ENCODE peak calls at places on chromosomes 12 and 14, in five cellular contexts. F, V, E, X and H are unnamed samples.

GRCh38 chr12:107167756-107168155 is 74.4 kb upstream of the CRY1 start:
- DNase-seq in F (no peak), V (peak; percentile 40), E (no peak), X (no peak), H (no peak)

GRCh38 chr14:99724196-99724891 is 40.2 kb downstream of the CYP46A1 start:
- DNase-seq in F (no peak), V (no peak), E (no peak), X (no peak), H (no peak)

GRCh38 chr14:96459851-96460250 is 42.3 kb upstream of the PAPOLA start:
- DNase-seq in F (no peak), V (no peak), E (no peak), X (no peak), H (no peak)

GRCh38 chr14:52000019-52000582 is 10.8 kb downstream of the RTRAF start:
- DNase-seq in F (no peak), V (peak; percentile 35), E (no peak), X (no peak), H (no peak)

GRCh38 chr14:51138353-51139103 is 43.6 kb upstream of the TRIM9 start:
- DNase-seq in F (no peak), V (no peak), E (no peak), X (no peak), H (no peak)

GRCh38 chr14:99317231-99318090 is 45.5 kb upstream of the BCL11B start:
- DNase-seq in F (no peak), V (no peak), E (no peak), X (no peak), H (no peak)

GRCh38 chr12:93059288-93059687 is 130.2 kb upstream of the EEA1 start:
- DNase-seq in F (no peak), V (no peak), E (no peak), X (no peak), H (no peak)

GRCh38 chr12:122187466-122187865 is 4.5 kb downstream of the LRRC43 start:
- DNase-seq in F (no peak), V (no peak), E (no peak), X (no peak), H (no peak)

GRCh38 chr12:123667771-123668170 is 3.1 kb upstream of the TCTN2 start:
- DNase-seq in F (no peak), V (no peak), E (no peak), X (no peak), H (peak; percentile 70)

GRCh38 chr12:55906056-55906455 is 21.6 kb downstream of the PYM1 start:
- DNase-seq in F (no peak), V (peak; percentile 38), E (no peak), X (no peak), H (peak; percentile 76)

GRCh38 chr12:132717531-132718387 is 7.1 kb downstream of the PGAM5 start:
- DNase-seq in F (no peak), V (no peak), E (peak; percentile 88), X (no peak), H (no peak)

GRCh38 chr12:48442191-48442828 is 30.0 kb upstream of the ANP32D start:
- DNase-seq in F (no peak), V (no peak), E (no peak), X (no peak), H (no peak)

GRCh38 chr14:99132821-99133562 is 139.0 kb downstream of the BCL11B start:
- DNase-seq in F (no peak), V (no peak), E (no peak), X (no peak), H (no peak)

GRCh38 chr14:46063872-46064271 is 587.7 kb downstream of the RPL10L start:
- DNase-seq in F (no peak), V (no peak), E (no peak), X (peak; percentile 89), H (no peak)

GRCh38 chr14:24315807-24316596 is 4.7 kb downstream of the LTB4R start:
- DNase-seq in F (no peak), V (no peak), E (no peak), X (peak; percentile 47), H (no peak)

GRCh38 chr14:68231832-68232642 is 412.5 kb downstream of the RAD51B start:
- DNase-seq in F (no peak), V (peak; percentile 46), E (no peak), X (no peak), H (peak; percentile 75)

GRCh38 chr12:103768467-103769123 is 72.4 kb downstream of the NT5DC3 start:
- DNase-seq in F (no peak), V (no peak), E (no peak), X (no peak), H (no peak)

GRCh38 chr12:67827820-67828383 is 161.3 kb upstream of the IFNG-AS1 start:
- DNase-seq in F (peak; percentile 6), V (peak; percentile 91), E (no peak), X (no peak), H (peak; percentile 99)